ENCODE peak calls at places on chromosome 17, in seven cellular contexts. One of them, this sample, is unnamed.

GRCh38 chr17:81371910-81372760 is 23.1 kb upstream of the BAHCC1 start:
- DNase-seq in HCT116: peak
- DNase-seq in SK-N-SH: peak
- DNase-seq in K562: peak
- DNase-seq in GM12878: no peak
- DNase-seq in H1: no peak
- DNase-seq in HepG2: no peak
- DNase-seq in this sample: peak

GRCh38 chr17:82846061-82846691 is 6.4 kb upstream of the ZNF750 start:
- DNase-seq in HCT116: no peak
- DNase-seq in SK-N-SH: no peak
- DNase-seq in K562: no peak
- DNase-seq in GM12878: no peak
- DNase-seq in H1: no peak
- DNase-seq in HepG2: no peak
- DNase-seq in this sample: no peak

GRCh38 chr17:68981288-68981687 is 26.1 kb upstream of the ABCA8 start:
- DNase-seq in HCT116: no peak
- DNase-seq in SK-N-SH: no peak
- DNase-seq in K562: no peak
- DNase-seq in GM12878: peak
- DNase-seq in H1: no peak
- DNase-seq in HepG2: peak
- DNase-seq in this sample: no peak

GRCh38 chr17:81311954-81312353 is 16.8 kb upstream of the SLC38A10 start:
- DNase-seq in HCT116: no peak
- DNase-seq in SK-N-SH: no peak
- DNase-seq in K562: no peak
- DNase-seq in GM12878: no peak
- DNase-seq in H1: no peak
- DNase-seq in HepG2: no peak
- DNase-seq in this sample: no peak

GRCh38 chr17:64256913-64257807 is 5.9 kb downstream of the TEX2 start:
- DNase-seq in HCT116: no peak
- DNase-seq in SK-N-SH: no peak
- DNase-seq in K562: no peak
- DNase-seq in GM12878: no peak
- DNase-seq in H1: no peak
- DNase-seq in HepG2: no peak
- DNase-seq in this sample: no peak

GRCh38 chr17:72766761-72767356 is 325.6 kb downstream of the SLC39A11 start:
- DNase-seq in HCT116: no peak
- DNase-seq in SK-N-SH: no peak
- DNase-seq in K562: no peak
- DNase-seq in GM12878: no peak
- DNase-seq in H1: no peak
- DNase-seq in HepG2: no peak
- DNase-seq in this sample: no peak

GRCh38 chr17:57946798-57947358 is 8.3 kb downstream of the CUEDC1 start:
- DNase-seq in HCT116: no peak
- DNase-seq in SK-N-SH: no peak
- DNase-seq in K562: no peak
- DNase-seq in GM12878: peak
- DNase-seq in H1: no peak
- DNase-seq in HepG2: peak
- DNase-seq in this sample: peak

GRCh38 chr17:80475949-80476876 is at the start of gene NPTX1:
- DNase-seq in HCT116: no peak
- DNase-seq in SK-N-SH: peak
- DNase-seq in K562: peak
- DNase-seq in GM12878: no peak
- DNase-seq in H1: no peak
- DNase-seq in HepG2: no peak
- DNase-seq in this sample: peak

GRCh38 chr17:38554430-38555350 is 51.1 kb downstream of the SRCIN1 start:
- DNase-seq in HCT116: no peak
- DNase-seq in SK-N-SH: no peak
- DNase-seq in K562: no peak
- DNase-seq in GM12878: no peak
- DNase-seq in H1: no peak
- DNase-seq in HepG2: no peak
- DNase-seq in this sample: no peak

GRCh38 chr17:2215616-2216364 is 87.8 kb downstream of the SMG6 start:
- DNase-seq in HCT116: no peak
- DNase-seq in SK-N-SH: peak
- DNase-seq in K562: no peak
- DNase-seq in GM12878: no peak
- DNase-seq in H1: no peak
- DNase-seq in HepG2: no peak
- DNase-seq in this sample: no peak

GRCh38 chr17:76725580-76726230 is 701 bp downstream of the JMJD6 start:
- DNase-seq in HCT116: no peak
- DNase-seq in SK-N-SH: peak
- DNase-seq in K562: peak
- DNase-seq in GM12878: no peak
- DNase-seq in H1: no peak
- DNase-seq in HepG2: peak
- DNase-seq in this sample: peak

GRCh38 chr17:2250140-2251095 is 53.2 kb downstream of the SMG6 start:
- DNase-seq in HCT116: no peak
- DNase-seq in SK-N-SH: no peak
- DNase-seq in K562: no peak
- DNase-seq in GM12878: no peak
- DNase-seq in H1: no peak
- DNase-seq in HepG2: no peak
- DNase-seq in this sample: no peak

GRCh38 chr17:16943032-16943352 is 28.9 kb downstream of the TNFRSF13B start:
- DNase-seq in HCT116: no peak
- DNase-seq in SK-N-SH: no peak
- DNase-seq in K562: no peak
- DNase-seq in GM12878: no peak
- DNase-seq in H1: no peak
- DNase-seq in HepG2: no peak
- DNase-seq in this sample: no peak

GRCh38 chr17:80067393-80067986 is 31.0 kb downstream of the CCDC40 start:
- DNase-seq in HCT116: no peak
- DNase-seq in SK-N-SH: no peak
- DNase-seq in K562: no peak
- DNase-seq in GM12878: no peak
- DNase-seq in H1: no peak
- DNase-seq in HepG2: peak
- DNase-seq in this sample: no peak

GRCh38 chr17:4940625-4941021 is 555 bp downstream of the RNF167 start:
- DNase-seq in HCT116: no peak
- DNase-seq in SK-N-SH: no peak
- DNase-seq in K562: no peak
- DNase-seq in GM12878: no peak
- DNase-seq in H1: no peak
- DNase-seq in HepG2: no peak
- DNase-seq in this sample: no peak

GRCh38 chr17:78176548-78177025 is 8.2 kb downstream of the SYNGR2 start:
- DNase-seq in HCT116: no peak
- DNase-seq in SK-N-SH: peak
- DNase-seq in K562: peak
- DNase-seq in GM12878: no peak
- DNase-seq in H1: no peak
- DNase-seq in HepG2: no peak
- DNase-seq in this sample: peak

GRCh38 chr17:64460955-64461354 is 12.0 kb downstream of the MILR1 start:
- DNase-seq in HCT116: no peak
- DNase-seq in SK-N-SH: no peak
- DNase-seq in K562: no peak
- DNase-seq in GM12878: no peak
- DNase-seq in H1: no peak
- DNase-seq in HepG2: no peak
- DNase-seq in this sample: no peak

GRCh38 chr17:49438439-49438861 is 23.8 kb upstream of the PHB1 start:
- DNase-seq in HCT116: no peak
- DNase-seq in SK-N-SH: no peak
- DNase-seq in K562: no peak
- DNase-seq in GM12878: no peak
- DNase-seq in H1: no peak
- DNase-seq in HepG2: peak
- DNase-seq in this sample: no peak

GRCh38 chr17:65723356-65723928 is 162.0 kb upstream of the AXIN2 start:
- DNase-seq in HCT116: no peak
- DNase-seq in SK-N-SH: no peak
- DNase-seq in K562: no peak
- DNase-seq in GM12878: no peak
- DNase-seq in H1: no peak
- DNase-seq in HepG2: peak
- DNase-seq in this sample: peak

GRCh38 chr17:6498356-6498755 is 54.1 kb downstream of the PIMREG start:
- DNase-seq in HCT116: no peak
- DNase-seq in SK-N-SH: no peak
- DNase-seq in K562: no peak
- DNase-seq in GM12878: no peak
- DNase-seq in H1: no peak
- DNase-seq in HepG2: no peak
- DNase-seq in this sample: no peak

GRCh38 chr17:6495450-6496115 is 51.3 kb downstream of the PIMREG start:
- DNase-seq in HCT116: no peak
- DNase-seq in SK-N-SH: no peak
- DNase-seq in K562: no peak
- DNase-seq in GM12878: no peak
- DNase-seq in H1: no peak
- DNase-seq in HepG2: no peak
- DNase-seq in this sample: no peak

GRCh38 chr17:6497496-6498221 is 53.4 kb downstream of the PIMREG start:
- DNase-seq in HCT116: no peak
- DNase-seq in SK-N-SH: no peak
- DNase-seq in K562: no peak
- DNase-seq in GM12878: no peak
- DNase-seq in H1: no peak
- DNase-seq in HepG2: no peak
- DNase-seq in this sample: no peak

GRCh38 chr17:6496116-6496481 is 51.8 kb downstream of the PIMREG start:
- DNase-seq in HCT116: no peak
- DNase-seq in SK-N-SH: no peak
- DNase-seq in K562: no peak
- DNase-seq in GM12878: no peak
- DNase-seq in H1: peak
- DNase-seq in HepG2: no peak
- DNase-seq in this sample: no peak

DNA sequence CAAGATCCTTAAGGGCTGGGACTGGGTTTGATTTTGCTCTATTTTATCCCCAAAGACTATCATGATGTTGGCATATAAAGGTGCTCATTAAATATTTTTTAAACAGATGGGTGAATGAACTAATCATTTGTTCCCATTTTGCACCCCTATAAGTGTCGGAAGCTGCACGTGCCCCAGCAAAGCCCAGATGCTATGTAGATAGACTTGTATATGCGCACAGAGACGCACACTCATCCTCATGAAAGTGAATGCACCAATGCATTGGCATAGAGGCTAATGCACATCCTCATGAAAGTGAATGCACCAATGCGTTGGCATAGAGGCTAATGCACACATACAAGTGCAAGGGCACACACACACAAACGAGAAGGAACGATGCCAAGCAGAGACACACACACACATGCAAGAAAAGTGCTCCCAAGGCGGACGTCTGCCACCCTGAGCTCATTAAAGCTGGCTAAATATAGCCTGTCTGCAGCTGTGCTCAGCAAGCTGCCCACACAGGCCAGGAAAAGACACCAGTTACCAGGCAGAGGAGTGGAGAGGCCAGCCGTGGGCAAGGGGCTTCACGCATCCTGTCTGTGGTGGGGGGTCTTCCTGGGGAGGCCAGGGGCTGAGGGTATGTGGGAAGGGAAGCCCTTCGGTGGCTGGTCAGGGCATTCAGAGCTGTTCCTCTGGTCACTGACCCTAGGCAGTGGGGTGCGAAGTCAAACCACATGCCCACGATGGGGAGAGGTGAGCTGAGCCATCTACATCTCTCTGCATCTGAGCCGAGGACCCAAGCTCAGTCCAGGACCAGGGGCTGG is 52.6 kb downstream of the PIMREG start:
- DNase-seq in HCT116: no peak
- DNase-seq in SK-N-SH: no peak
- DNase-seq in K562: no peak
- DNase-seq in GM12878: no peak
- DNase-seq in H1: no peak
- DNase-seq in HepG2: no peak
- DNase-seq in this sample: no peak
- TF ChIP-seq JUND in HCT116: no peak
- TF ChIP-seq JUND in SK-N-SH: no peak
- TF ChIP-seq JUND in K562: no peak
- TF ChIP-seq JUND in GM12878: no peak
- TF ChIP-seq JUND in H1: no peak
- TF ChIP-seq JUND in HepG2: no peak
- TF ChIP-seq JUND in this sample: no peak

GRCh38 chr17:42980766-42981397 is 517 bp downstream of the RUNDC1 start:
- DNase-seq in HCT116: peak
- DNase-seq in SK-N-SH: peak
- DNase-seq in K562: peak
- DNase-seq in GM12878: peak
- DNase-seq in H1: no peak
- DNase-seq in HepG2: peak
- DNase-seq in this sample: peak
- TF ChIP-seq JUND in HCT116: no peak
- TF ChIP-seq JUND in SK-N-SH: no peak
- TF ChIP-seq JUND in K562: no peak
- TF ChIP-seq JUND in GM12878: no peak
- TF ChIP-seq JUND in H1: peak
- TF ChIP-seq JUND in HepG2: no peak
- TF ChIP-seq JUND in this sample: no peak

GRCh38 chr17:47288531-47289116 is 35.0 kb downstream of the ITGB3 start:
- DNase-seq in HCT116: no peak
- DNase-seq in SK-N-SH: no peak
- DNase-seq in K562: peak
- DNase-seq in GM12878: no peak
- DNase-seq in H1: no peak
- DNase-seq in HepG2: no peak
- DNase-seq in this sample: no peak
- TF ChIP-seq JUND in HCT116: no peak
- TF ChIP-seq JUND in SK-N-SH: no peak
- TF ChIP-seq JUND in K562: peak
- TF ChIP-seq JUND in GM12878: no peak
- TF ChIP-seq JUND in H1: no peak
- TF ChIP-seq JUND in HepG2: no peak
- TF ChIP-seq JUND in this sample: no peak

DNA sequence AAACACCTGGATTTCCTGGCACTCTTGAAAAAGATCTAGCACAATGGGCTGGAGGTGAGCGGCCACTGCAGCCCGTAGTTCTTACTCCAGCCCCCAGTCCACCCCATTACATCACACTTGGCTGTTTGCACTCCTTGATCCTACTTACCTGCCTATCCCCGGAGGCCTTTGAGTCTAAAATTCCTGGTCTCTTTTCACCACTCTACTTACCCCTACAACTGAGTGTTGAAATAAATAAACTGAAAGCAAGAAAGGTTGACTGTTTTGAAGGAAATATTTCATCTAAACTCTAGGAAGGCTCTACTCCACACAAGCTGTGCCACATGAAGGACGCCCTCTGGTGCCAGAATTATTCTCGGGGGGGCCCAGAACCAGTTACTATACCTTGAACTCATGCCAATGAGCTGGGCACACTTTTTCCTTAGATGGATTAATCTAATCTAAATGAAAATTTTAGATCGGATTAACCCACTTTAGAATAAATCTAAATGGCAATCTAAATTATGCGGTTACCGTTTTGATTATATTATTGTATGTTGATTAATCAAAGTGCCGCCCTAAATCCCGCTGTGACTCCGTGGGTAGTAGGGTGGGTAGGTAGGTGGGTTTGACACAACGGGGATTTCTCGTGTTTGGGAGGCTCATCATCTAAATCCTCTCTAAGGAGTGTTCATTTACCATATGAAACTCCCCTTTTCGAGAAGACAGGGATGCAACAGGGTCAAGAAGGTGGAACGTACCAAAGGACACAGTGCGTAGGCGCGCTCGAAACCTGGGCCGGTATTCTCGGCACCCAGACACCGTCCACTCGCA is 651 bp upstream of the EIF1 start:
- DNase-seq in HCT116: no peak
- DNase-seq in SK-N-SH: peak
- DNase-seq in K562: no peak
- DNase-seq in GM12878: no peak
- DNase-seq in H1: no peak
- DNase-seq in HepG2: peak
- DNase-seq in this sample: peak
- TF ChIP-seq JUND in HCT116: no peak
- TF ChIP-seq JUND in SK-N-SH: no peak
- TF ChIP-seq JUND in K562: no peak
- TF ChIP-seq JUND in GM12878: peak
- TF ChIP-seq JUND in H1: no peak
- TF ChIP-seq JUND in HepG2: no peak
- TF ChIP-seq JUND in this sample: no peak